ENCODE peak calls at places on chromosomes 12 and 14, in five cellular contexts. L is T-helper 9 cell, E is HTR-8/SVneo, I is GM04503, O is right atrium auricular region. J is an unnamed sample.

GRCh38 chr12:71686658-71687025 is 760 bp downstream of the TMEM19 start:
- DNase-seq in L (no peak), E (no peak), I (no peak), O (no peak), J (no peak)

GRCh38 chr12:52319097-52319496 is 2.1 kb downstream of the KRT83 start:
- DNase-seq in L (no peak), E (no peak), I (no peak), O (no peak), J (no peak)

GRCh38 chr12:44654641-44655625 is 221.2 kb downstream of the NELL2 start:
- DNase-seq in L (no peak), E (no peak), I (no peak), O (no peak), J (no peak)

GRCh38 chr14:71690478-71690877 is 241.8 kb upstream of the RGS6 start:
- DNase-seq in L (no peak), E (no peak), I (no peak), O (no peak), J (no peak)

GRCh38 chr14:60275932-60276331 is 26.9 kb downstream of the PPM1A start:
- DNase-seq in L (no peak), E (no peak), I (no peak), O (no peak), J (no peak)

GRCh38 chr12:44428825-44429224 is 447.3 kb downstream of the NELL2 start:
- DNase-seq in L (no peak), E (no peak), I (no peak), O (no peak), J (no peak)

GRCh38 chr12:69886101-69886500 is 61.1 kb downstream of the MYRFL start:
- DNase-seq in L (no peak), E (no peak), I (no peak), O (no peak), J (no peak)

GRCh38 chr14:92154283-92154942 is 32.6 kb downstream of the CPSF2 start:
- DNase-seq in L (no peak), E (no peak), I (no peak), O (no peak), J (no peak)

GRCh38 chr12:76720068-76720467 is 43.8 kb upstream of the ZDHHC17 start:
- DNase-seq in L (no peak), E (no peak), I (peak), O (no peak), J (no peak)

GRCh38 chr12:6122211-6122610 is 2.3 kb downstream of the VWF start:
- DNase-seq in L (no peak), E (no peak), I (no peak), O (no peak), J (no peak)

GRCh38 chr12:117662620-117663395 is 301.4 kb upstream of the NOS1 start:
- DNase-seq in L (no peak), E (no peak), I (no peak), O (no peak), J (no peak)

GRCh38 chr12:91109148-91109564 is 2.1 kb downstream of the LUM start:
- DNase-seq in L (no peak), E (no peak), I (peak), O (peak), J (no peak)

GRCh38 chr14:45089813-45090212 is 5.9 kb downstream of the PRPF39 start:
- DNase-seq in L (no peak), E (no peak), I (peak), O (no peak), J (no peak)

GRCh38 chr14:81831128-81831815 is 297.6 kb upstream of the SEL1L start:
- DNase-seq in L (no peak), E (no peak), I (no peak), O (peak), J (peak)